ENCODE peak calls at places on chromosomes 5 and 9, in seven cellular contexts. H is tibial artery, B is HCT116, X is H1, E is coronary artery, I is neural crest cell, Z is pancreas. K is an unnamed sample.

GRCh38 chr9:35842020-35842745 is 13.2 kb downstream of the TMEM8B start:
- DNase-seq in X (no peak), H (no peak), Z (no peak), E (no peak), B (no peak), I (no peak), K (no peak)

GRCh38 chr9:36163049-36163839 is 5.9 kb upstream of the CCIN start:
- DNase-seq in X (peak; percentile 85), I (peak; percentile 12), H (peak; percentile 52), B (no peak), Z (peak; percentile 61), E (no peak), K (no peak)

GRCh38 chr9:87516222-87516930 is 18.7 kb downstream of the DAPK1 start:
- DNase-seq in X (no peak), B (no peak), H (peak; percentile 69), I (no peak), Z (peak; percentile 64), E (no peak), K (no peak)

GRCh38 chr5:36444582-36444999 is 142.9 kb upstream of the RANBP3L start:
- DNase-seq in H (peak; percentile 71), Z (peak; percentile 41), E (no peak), X (no peak), B (no peak), I (no peak), K (no peak)

GRCh38 chr5:172529896-172530295 is 75.6 kb upstream of the SH3PXD2B start:
- DNase-seq in I (no peak), E (peak; percentile 35), Z (no peak), X (peak; percentile 26), B (no peak), H (no peak), K (no peak)

GRCh38 chr5:164302533-164303235 is 797.3 kb downstream of the MAT2B start:
- DNase-seq in X (no peak), E (no peak), Z (no peak), B (no peak), I (no peak), H (no peak), K (peak; percentile 67)

GRCh38 chr5:155575861-155576260 is 562.3 kb downstream of the KIF4B start:
- DNase-seq in I (no peak), X (no peak), B (no peak), Z (no peak), H (no peak), E (no peak), K (no peak)

GRCh38 chr5:151534345-151534744 is 56.8 kb downstream of the FAT2 start:
- DNase-seq in Z (no peak), B (no peak), I (no peak), X (peak; percentile 56), H (no peak), E (peak; percentile 65), K (no peak)

GRCh38 chr5:16617272-16617973 is 626 bp upstream of the RETREG1 start:
- DNase-seq in B (no peak), H (no peak), E (no peak), Z (no peak), I (no peak), X (no peak), K (no peak)

GRCh38 chr9:107276966-107277710 is 5.9 kb upstream of the RAD23B start:
- DNase-seq in I (no peak), H (no peak), B (no peak), E (no peak), Z (no peak), X (no peak), K (no peak)

GRCh38 chr5:81572201-81572600 is 178.3 kb upstream of the ACOT12 start:
- DNase-seq in B (no peak), E (no peak), H (no peak), Z (no peak), X (no peak), I (no peak), K (no peak)

GRCh38 chr5:14075937-14076336 is 67.2 kb upstream of the TRIO start:
- DNase-seq in X (no peak), E (no peak), Z (no peak), B (no peak), H (no peak), I (no peak), K (no peak)

GRCh38 chr9:10479172-10479571 is 133.6 kb downstream of the PTPRD start:
- DNase-seq in Z (no peak), B (no peak), E (no peak), I (no peak), X (no peak), H (no peak), K (no peak)

GRCh38 chr5:143431789-143432188 is 28.3 kb upstream of the NR3C1 start:
- DNase-seq in Z (no peak), B (no peak), H (no peak), X (no peak), E (no peak), I (no peak), K (no peak)

DNA sequence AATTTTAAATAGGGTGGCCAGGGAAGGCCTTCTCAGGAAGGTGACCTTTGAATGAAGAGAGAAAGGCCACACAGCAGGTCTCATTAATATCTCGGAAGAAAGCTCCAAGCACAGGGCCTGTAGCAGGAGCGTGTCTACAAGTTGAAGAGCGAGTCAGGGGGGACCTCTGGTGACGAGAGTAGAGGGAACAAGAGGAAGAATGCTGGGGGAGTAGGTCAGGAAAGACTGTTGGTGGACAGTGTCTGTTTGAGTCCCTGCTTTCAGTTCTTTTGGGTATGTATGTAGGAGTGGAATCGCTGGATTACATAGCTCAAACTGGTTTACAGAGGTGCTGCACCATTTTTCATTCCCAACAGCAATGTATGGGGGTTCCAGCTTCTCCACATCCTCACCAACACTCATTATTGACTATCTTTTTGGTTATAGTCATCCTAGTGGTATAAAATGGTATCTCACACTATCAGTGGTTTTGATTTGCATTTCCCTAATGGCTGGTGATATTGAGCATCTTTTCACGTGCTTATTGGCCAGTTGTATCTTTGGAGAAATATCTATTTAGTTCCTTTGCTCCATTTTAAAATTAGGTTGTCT is 55.8 kb downstream of the NUP214 start:
- DNase-seq in H (no peak), Z (no peak), E (no peak), B (no peak), X (no peak), I (no peak), K (no peak)
- TF ChIP-seq CTCF in H (no peak), Z (no peak), E (no peak), B (peak; percentile 25), X (no peak), I (peak; percentile 54), K (peak; percentile 42)

GRCh38 chr9:114060070-114060469 is 18.0 kb downstream of the AMBP start:
- DNase-seq in I (no peak), B (no peak), E (no peak), Z (no peak), H (no peak), X (peak; percentile 31), K (no peak)
- TF ChIP-seq CTCF in I (no peak), B (no peak), E (no peak), Z (no peak), H (no peak), X (no peak), K (no peak)

DNA sequence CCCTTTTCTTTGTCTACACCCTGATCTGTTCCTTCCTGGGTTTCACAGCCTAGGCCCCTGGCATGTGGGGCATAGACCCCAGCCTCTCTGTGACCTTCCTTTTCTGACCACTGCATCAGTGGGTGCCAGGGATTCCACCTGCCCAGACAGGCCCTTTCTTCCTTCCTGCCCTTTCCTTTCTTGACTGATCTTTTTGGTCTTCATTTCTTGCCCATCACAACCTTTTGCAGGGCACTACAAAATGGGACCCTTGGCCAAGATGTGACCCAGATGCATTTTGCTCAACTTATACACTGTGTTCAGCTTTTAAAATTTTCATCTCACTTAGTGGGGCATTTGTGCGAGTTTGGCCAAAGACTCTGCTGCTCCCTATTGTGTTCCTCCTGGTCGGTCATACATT is 73.2 kb upstream of the TNFAIP8 start:
- DNase-seq in B (no peak), E (no peak), Z (no peak), H (no peak), I (no peak), X (no peak), K (no peak)
- TF ChIP-seq CTCF in B (no peak), E (no peak), Z (no peak), H (no peak), I (no peak), X (no peak), K (no peak)

GRCh38 chr5:115600771-115601170 is 1.5 kb downstream of the TICAM2 start:
- DNase-seq in X (no peak), E (no peak), B (no peak), Z (no peak), H (no peak), I (no peak), K (no peak)

GRCh38 chr5:115602585-115603125 is 376 bp upstream of the TICAM2 start:
- DNase-seq in E (no peak), I (no peak), B (no peak), H (no peak), X (no peak), Z (no peak), K (no peak)

GRCh38 chr5:115599502-115599901 is 2.8 kb downstream of the TICAM2 start:
- DNase-seq in X (no peak), E (no peak), Z (no peak), H (no peak), I (no peak), B (no peak), K (no peak)

GRCh38 chr5:115599924-115600323 is 2.4 kb downstream of the TICAM2 start:
- DNase-seq in H (no peak), E (no peak), B (no peak), I (no peak), Z (no peak), X (no peak), K (no peak)

DNA sequence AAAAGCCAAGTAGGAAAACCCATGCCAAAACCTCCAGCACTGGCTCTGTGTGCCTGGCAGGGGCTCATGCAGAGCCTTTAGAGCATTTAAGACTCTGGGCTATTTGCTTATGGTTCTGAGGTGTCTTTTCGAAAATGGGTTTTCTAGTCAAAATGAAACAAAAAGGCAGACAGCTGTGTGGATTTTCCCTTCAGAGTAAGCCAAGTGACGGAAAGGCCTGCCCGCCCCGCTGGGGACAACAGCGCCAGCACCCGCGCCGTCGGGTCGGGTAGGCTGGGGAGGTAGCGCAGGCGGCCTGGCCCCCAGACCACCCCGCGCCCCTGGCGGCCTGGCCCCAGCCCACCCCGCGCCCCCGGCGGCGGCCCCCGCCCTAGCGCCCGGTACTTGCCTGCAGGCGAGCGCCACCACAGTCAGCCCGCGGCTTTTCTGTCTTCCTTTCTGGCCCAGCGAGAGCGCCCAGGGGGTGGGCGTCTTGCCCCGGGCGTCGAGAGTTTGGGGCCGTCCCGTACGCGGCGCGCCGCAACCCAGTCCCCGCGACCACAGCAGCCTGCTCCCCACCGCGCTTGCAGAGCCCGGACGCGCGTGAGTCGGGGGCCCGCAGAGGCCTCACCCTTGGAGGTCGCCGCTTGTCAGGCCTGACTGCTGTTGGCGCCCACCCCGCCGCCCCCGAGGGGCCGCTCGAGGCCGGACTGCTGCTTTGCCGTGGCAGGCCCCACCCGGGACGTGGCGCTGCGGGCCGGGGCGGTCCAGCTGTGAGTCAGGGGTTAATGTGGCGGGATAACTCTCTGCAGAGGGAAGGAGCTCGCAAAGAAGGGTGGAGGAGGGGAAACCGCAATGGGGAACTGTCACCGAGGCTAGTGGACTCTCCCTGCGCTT is at the start of gene TICAM2:
- DNase-seq in H (peak; percentile 72), B (no peak), Z (peak; percentile 80), I (peak; percentile 25), E (peak; percentile 79), X (peak; percentile 80), K (no peak)
- TF ChIP-seq CTCF in H (peak; percentile 13), B (no peak), Z (no peak), I (peak; percentile 45), E (no peak), X (peak; percentile 53), K (peak; percentile 11)

GRCh38 chr9:136603216-136603615 is 57.4 kb upstream of the NOTCH1 start:
- DNase-seq in E (no peak), Z (no peak), B (no peak), X (no peak), H (no peak), I (no peak), K (no peak)
- TF ChIP-seq CTCF in E (no peak), Z (no peak), B (no peak), X (no peak), H (no peak), I (no peak), K (no peak)